ENCODE peak calls at places on chromosomes 1 and 21, in four cellular contexts. One of them, this sample, is unnamed.

GRCh38 chr1:2229921-2230700 is 2.0 kb downstream of the SKI start:
- DNase-seq in adrenal gland: peak; percentile 36
- DNase-seq in uterus: peak; percentile 51
- DNase-seq in A549: peak; percentile 43
- DNase-seq in this sample: no peak

GRCh38 chr1:85320371-85321131 is 44.1 kb upstream of the BCL10 start:
- DNase-seq in adrenal gland: peak; percentile 51
- DNase-seq in uterus: no peak
- DNase-seq in A549: peak; percentile 39
- DNase-seq in this sample: no peak

GRCh38 chr1:173448945-173449344 is 28.2 kb upstream of the PRDX6 start:
- DNase-seq in adrenal gland: no peak
- DNase-seq in uterus: no peak
- DNase-seq in A549: no peak
- DNase-seq in this sample: no peak

GRCh38 chr1:17791464-17791863 is 36.3 kb downstream of the ACTL8 start:
- DNase-seq in adrenal gland: no peak
- DNase-seq in uterus: no peak
- DNase-seq in A549: no peak
- DNase-seq in this sample: no peak

GRCh38 chr1:3636531-3636930 is 11.7 kb downstream of the TPRG1L start:
- DNase-seq in adrenal gland: no peak
- DNase-seq in uterus: no peak
- DNase-seq in A549: no peak
- DNase-seq in this sample: no peak

GRCh38 chr1:7425771-7426170 is 345.3 kb upstream of the VAMP3 start:
- DNase-seq in adrenal gland: no peak
- DNase-seq in uterus: no peak
- DNase-seq in A549: no peak
- DNase-seq in this sample: no peak

GRCh38 chr21:34548782-34549376 is 36.9 kb upstream of the KCNE1 start:
- DNase-seq in adrenal gland: no peak
- DNase-seq in uterus: no peak
- DNase-seq in A549: no peak
- DNase-seq in this sample: no peak

GRCh38 chr1:230359992-230360391 is 66.1 kb downstream of the PGBD5 start:
- DNase-seq in adrenal gland: no peak
- DNase-seq in uterus: no peak
- DNase-seq in A549: no peak
- DNase-seq in this sample: no peak

GRCh38 chr1:27509127-27510080 is 19.4 kb upstream of the WASF2 start:
- DNase-seq in adrenal gland: no peak
- DNase-seq in uterus: no peak
- DNase-seq in A549: no peak
- DNase-seq in this sample: no peak

GRCh38 chr1:210231846-210232523 is 611 bp upstream of the SERTAD4 start:
- DNase-seq in adrenal gland: no peak
- DNase-seq in uterus: peak; percentile 59
- DNase-seq in A549: no peak
- DNase-seq in this sample: no peak

GRCh38 chr1:47676311-47677054 is 238.6 kb downstream of the FOXD2 start:
- DNase-seq in adrenal gland: no peak
- DNase-seq in uterus: no peak
- DNase-seq in A549: no peak
- DNase-seq in this sample: no peak

GRCh38 chr1:25462732-25463131 is 32.0 kb downstream of the MACO1 start:
- DNase-seq in adrenal gland: no peak
- DNase-seq in uterus: no peak
- DNase-seq in A549: no peak
- DNase-seq in this sample: no peak

GRCh38 chr1:225973158-225973557 is 26.0 kb downstream of the SDE2 start:
- DNase-seq in adrenal gland: no peak
- DNase-seq in uterus: no peak
- DNase-seq in A549: no peak
- DNase-seq in this sample: no peak

GRCh38 chr1:47388548-47389238 is 27.4 kb upstream of the FOXE3 start:
- DNase-seq in adrenal gland: peak; percentile 49
- DNase-seq in uterus: no peak
- DNase-seq in A549: peak; percentile 60
- DNase-seq in this sample: peak; percentile 65

GRCh38 chr1:45622891-45623394 is 911 bp downstream of the CCDC17 start:
- DNase-seq in adrenal gland: no peak
- DNase-seq in uterus: no peak
- DNase-seq in A549: no peak
- DNase-seq in this sample: no peak

GRCh38 chr1:157574836-157575235 is 22.5 kb upstream of the FCRL5 start:
- DNase-seq in adrenal gland: no peak
- DNase-seq in uterus: no peak
- DNase-seq in A549: no peak
- DNase-seq in this sample: no peak

GRCh38 chr1:235996048-235996785 is 68.7 kb downstream of the NID1 start:
- DNase-seq in adrenal gland: no peak
- DNase-seq in uterus: peak; percentile 15
- DNase-seq in A549: no peak
- DNase-seq in this sample: no peak

GRCh38 chr1:24967555-24967954 is 37.5 kb upstream of the RUNX3 start:
- DNase-seq in adrenal gland: no peak
- DNase-seq in uterus: no peak
- DNase-seq in A549: no peak
- DNase-seq in this sample: no peak

GRCh38 chr1:59150537-59151386 is 146.1 kb upstream of the FGGY start:
- DNase-seq in adrenal gland: peak; percentile 96
- DNase-seq in uterus: peak; percentile 95
- DNase-seq in A549: peak; percentile 89
- DNase-seq in this sample: peak; percentile 61

GRCh38 chr1:190170321-190170720 is 307.3 kb downstream of the BRINP3 start:
- DNase-seq in adrenal gland: no peak
- DNase-seq in uterus: no peak
- DNase-seq in A549: no peak
- DNase-seq in this sample: no peak

GRCh38 chr1:215166886-215167285 is 84.3 kb downstream of the KCNK2 start:
- DNase-seq in adrenal gland: no peak
- DNase-seq in uterus: no peak
- DNase-seq in A549: no peak
- DNase-seq in this sample: no peak

GRCh38 chr1:42420911-42421585 is 34.8 kb downstream of the ZMYND12 start:
- DNase-seq in adrenal gland: peak; percentile 53
- DNase-seq in uterus: peak; percentile 87
- DNase-seq in A549: no peak
- DNase-seq in this sample: no peak

GRCh38 chr1:2951856-2952255 is 69.4 kb upstream of the ACTRT2 start:
- DNase-seq in adrenal gland: no peak
- DNase-seq in uterus: no peak
- DNase-seq in A549: no peak
- DNase-seq in this sample: no peak

DNA sequence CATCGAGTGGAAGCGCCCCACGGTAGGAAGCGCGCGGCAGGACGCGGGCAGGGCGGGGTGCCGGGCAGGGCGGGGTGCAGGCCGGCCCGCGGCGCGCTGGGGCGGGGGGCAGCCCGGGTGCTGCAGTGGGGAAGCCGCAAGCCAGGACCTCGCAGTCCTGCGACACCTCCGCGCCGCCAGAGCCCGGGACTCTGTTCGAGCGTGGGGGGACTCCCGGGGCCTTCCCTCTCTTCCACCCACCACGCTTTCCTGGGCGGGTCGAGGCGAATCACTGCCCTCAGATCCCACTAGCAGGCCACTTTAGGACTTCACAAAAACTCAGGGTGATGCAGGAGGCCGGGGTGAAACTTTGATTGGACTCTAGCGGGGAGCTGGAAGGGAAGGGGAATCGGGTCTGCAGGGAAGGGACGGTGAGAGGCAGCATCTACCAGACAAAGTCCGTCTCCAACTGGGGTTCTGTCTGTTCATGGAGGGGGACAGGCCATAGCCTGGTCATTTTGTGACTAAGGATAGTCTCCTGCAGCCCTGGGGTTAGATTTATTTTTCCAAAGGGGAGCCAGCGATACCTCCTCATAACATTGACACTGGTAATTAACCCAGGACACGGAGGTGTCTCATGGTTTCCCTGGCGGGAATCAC is 636 bp downstream of the CAPN2 start:
- DNase-seq in adrenal gland: no peak
- DNase-seq in uterus: peak; percentile 36
- DNase-seq in A549: no peak
- DNase-seq in this sample: peak; percentile 47
- H3K4me3 ChIP-seq in adrenal gland: peak overlapping the region; percentile 37
- H3K4me3 ChIP-seq in uterus: peak overlapping the region; percentile 62
- H3K4me3 ChIP-seq in A549: peak overlapping the region; percentile 88
- H3K4me3 ChIP-seq in this sample: peak overlapping the region; percentile 64

GRCh38 chr1:38941527-38942019 is at the start of gene RHBDL2:
- DNase-seq in adrenal gland: peak; percentile 83
- DNase-seq in uterus: peak; percentile 17
- DNase-seq in A549: peak; percentile 35
- DNase-seq in this sample: no peak
- TF ChIP-seq POLR2A in adrenal gland: no peak
- TF ChIP-seq POLR2A in uterus: no peak
- TF ChIP-seq POLR2A in A549: no peak
- TF ChIP-seq POLR2A in this sample: no peak

GRCh38 chr1:180777072-180777689 is 135.5 kb upstream of the KIAA1614 start:
- DNase-seq in adrenal gland: no peak
- DNase-seq in uterus: no peak
- DNase-seq in A549: no peak
- DNase-seq in this sample: no peak

GRCh38 chr1:180781718-180782117 is 131.0 kb upstream of the KIAA1614 start:
- DNase-seq in adrenal gland: no peak
- DNase-seq in uterus: no peak
- DNase-seq in A549: no peak
- DNase-seq in this sample: no peak

GRCh38 chr1:180775801-180776200 is 136.9 kb upstream of the KIAA1614 start:
- DNase-seq in adrenal gland: no peak
- DNase-seq in uterus: no peak
- DNase-seq in A549: no peak
- DNase-seq in this sample: no peak

GRCh38 chr1:180779584-180779983 is 133.1 kb upstream of the KIAA1614 start:
- DNase-seq in adrenal gland: no peak
- DNase-seq in uterus: no peak
- DNase-seq in A549: no peak
- DNase-seq in this sample: no peak

GRCh38 chr1:180778782-180779398 is 133.8 kb upstream of the KIAA1614 start:
- DNase-seq in adrenal gland: no peak
- DNase-seq in uterus: no peak
- DNase-seq in A549: peak; percentile 28
- DNase-seq in this sample: no peak
- TF ChIP-seq CTCF in adrenal gland: no peak
- TF ChIP-seq CTCF in uterus: no peak
- TF ChIP-seq CTCF in A549: peak; percentile 48
- TF ChIP-seq CTCF in this sample: peak; percentile 25

GRCh38 chr21:45248893-45249381 is 38.8 kb downstream of the POFUT2 start:
- DNase-seq in adrenal gland: no peak
- DNase-seq in uterus: no peak
- DNase-seq in A549: no peak
- DNase-seq in this sample: no peak
- H3K4me3 ChIP-seq in adrenal gland: no peak overlapping the region
- H3K4me3 ChIP-seq in uterus: peak overlapping the region; percentile 4
- H3K4me3 ChIP-seq in A549: no peak overlapping the region
- H3K4me3 ChIP-seq in this sample: no peak overlapping the region

DNA sequence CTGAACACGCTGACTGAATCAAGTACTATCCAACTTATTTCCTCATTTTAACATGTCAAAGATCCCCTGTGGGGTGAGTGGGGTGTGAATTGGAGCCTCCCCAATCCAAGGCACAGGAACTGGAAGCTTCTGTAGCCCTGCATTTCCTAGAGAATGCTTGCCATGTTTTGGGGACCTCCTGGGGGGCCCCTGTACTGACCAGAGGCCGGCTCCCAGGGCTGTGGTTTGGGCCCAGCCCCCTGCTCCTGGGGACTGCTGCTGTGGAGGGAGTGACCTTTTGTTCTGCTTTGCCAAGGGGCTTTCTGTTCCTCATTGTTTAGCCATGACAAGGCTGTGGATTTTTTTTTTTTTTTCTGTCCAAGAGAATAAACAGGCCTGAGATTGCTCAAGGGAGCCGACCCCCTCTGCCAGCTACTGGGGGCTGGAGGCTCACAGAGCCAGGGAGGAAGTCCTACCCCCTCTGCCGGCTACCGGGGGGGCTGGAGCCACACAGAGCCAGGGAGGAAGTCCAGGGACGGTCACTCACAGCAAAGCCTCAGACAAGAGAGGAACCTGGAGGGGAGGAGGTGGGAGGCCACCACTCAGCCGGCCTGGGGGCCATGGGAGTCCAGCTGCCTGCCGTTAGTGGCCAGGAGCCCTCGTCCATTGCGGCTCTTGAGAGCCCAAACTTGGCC is 17.4 kb downstream of the TNFRSF1B start:
- DNase-seq in adrenal gland: peak; percentile 85
- DNase-seq in uterus: peak; percentile 91
- DNase-seq in A549: no peak
- DNase-seq in this sample: peak; percentile 92
- TF ChIP-seq POLR2A in adrenal gland: no peak
- TF ChIP-seq POLR2A in uterus: no peak
- TF ChIP-seq POLR2A in A549: no peak
- TF ChIP-seq POLR2A in this sample: no peak

GRCh38 chr1:206074839-206075238 is 21.9 kb downstream of the RHEX start:
- DNase-seq in adrenal gland: no peak
- DNase-seq in uterus: no peak
- DNase-seq in A549: no peak
- DNase-seq in this sample: peak; percentile 91
- TF ChIP-seq CTCF in adrenal gland: no peak
- TF ChIP-seq CTCF in uterus: no peak
- TF ChIP-seq CTCF in A549: no peak
- TF ChIP-seq CTCF in this sample: peak; percentile 28

DNA sequence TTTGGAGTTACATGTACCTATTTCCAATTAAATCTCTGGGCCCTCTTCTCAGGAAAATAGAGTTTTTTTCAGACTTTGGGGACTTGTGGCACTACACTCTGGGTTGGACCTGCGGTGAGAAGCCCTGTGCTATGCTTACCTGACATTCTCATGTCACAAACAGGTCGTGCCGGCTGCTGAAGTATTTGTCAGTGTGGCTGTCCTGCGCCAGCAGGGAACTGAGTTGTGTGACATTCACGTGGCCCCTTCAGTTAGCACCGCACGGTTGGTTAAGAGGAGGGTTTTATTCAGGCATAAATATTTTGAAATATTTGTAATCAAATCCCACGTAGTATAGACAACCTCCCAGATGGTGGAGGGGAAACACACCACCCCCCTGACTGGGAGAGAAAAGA is 6.3 kb upstream of the COL6A2 start:
- DNase-seq in adrenal gland: no peak
- DNase-seq in uterus: peak; percentile 28
- DNase-seq in A549: no peak
- DNase-seq in this sample: no peak
- H3K4me3 ChIP-seq in adrenal gland: no peak overlapping the region
- H3K4me3 ChIP-seq in uterus: peak overlapping the region; percentile 13
- H3K4me3 ChIP-seq in A549: no peak overlapping the region
- H3K4me3 ChIP-seq in this sample: no peak overlapping the region

GRCh38 chr1:66333463-66334232 is 200.3 kb upstream of the SGIP1 start:
- DNase-seq in adrenal gland: no peak
- DNase-seq in uterus: no peak
- DNase-seq in A549: no peak
- DNase-seq in this sample: peak; percentile 61
- TF ChIP-seq POLR2A in adrenal gland: no peak
- TF ChIP-seq POLR2A in uterus: no peak
- TF ChIP-seq POLR2A in A549: no peak
- TF ChIP-seq POLR2A in this sample: peak; percentile 19

GRCh38 chr1:28581531-28582247 is 10.4 kb upstream of the RAB42 start:
- DNase-seq in adrenal gland: peak; percentile 95
- DNase-seq in uterus: peak; percentile 96
- DNase-seq in A549: peak; percentile 94
- DNase-seq in this sample: peak; percentile 97
- TF ChIP-seq CTCF in adrenal gland: peak; percentile 16
- TF ChIP-seq CTCF in uterus: peak; percentile 12
- TF ChIP-seq CTCF in A549: no peak
- TF ChIP-seq CTCF in this sample: no peak

GRCh38 chr1:151823175-151823574 is 8.4 kb downstream of the RORC start:
- DNase-seq in adrenal gland: no peak
- DNase-seq in uterus: no peak
- DNase-seq in A549: no peak
- DNase-seq in this sample: no peak
- H3K4me3 ChIP-seq in adrenal gland: no peak overlapping the region
- H3K4me3 ChIP-seq in uterus: no peak overlapping the region
- H3K4me3 ChIP-seq in A549: no peak overlapping the region
- H3K4me3 ChIP-seq in this sample: no peak overlapping the region

This sample was measured in NB4.